ENCODE peak calls at places on chromosomes 12 and 14, in ten cellular contexts. N is lower leg skin, B is GM04504, Q is Peyer's patch, R is endothelial cell of umbilical vein, J is NCI-H1436, F is fibroblast of pulmonary artery, T is H54, Y is posterior vena cava, X is aorta. O is an unnamed sample.
A peak's percentile ranks its signal among the peaks of the same experiment; 100 is the strongest.

GRCh38 chr12:96434107-96434506 is 33.9 kb upstream of the CDK17 start:
- DNase-seq in F (peak; percentile 63), B (no peak), R (peak; percentile 47), J (no peak), T (no peak), X (no peak), N (no peak), Q (no peak), Y (no peak), O (no peak)

GRCh38 chr12:65632131-65632855 is 192.0 kb upstream of the HMGA2 start:
- DNase-seq in Y (no peak), Q (no peak), T (no peak), F (peak; percentile 47), X (no peak), N (no peak), J (no peak), R (no peak), B (no peak), O (no peak)

GRCh38 chr12:3242199-3242863 is 165.2 kb downstream of the TSPAN9 start:
- DNase-seq in T (peak; percentile 31), Y (no peak), F (no peak), X (no peak), B (no peak), R (no peak), N (no peak), Q (no peak), J (no peak), O (no peak)

GRCh38 chr14:55689971-55690871 is 110.2 kb downstream of the KTN1 start:
- DNase-seq in N (no peak), Q (no peak), R (peak; percentile 73), B (no peak), T (no peak), J (no peak), Y (no peak), F (no peak), X (no peak), O (no peak)

GRCh38 chr14:49961270-49962222 is 68.7 kb downstream of the ARF6 start:
- DNase-seq in F (no peak), Q (no peak), N (no peak), T (no peak), B (no peak), Y (no peak), J (no peak), X (no peak), R (no peak), O (no peak)

GRCh38 chr12:80186727-80187217 is 87.4 kb downstream of the OTOGL start:
- DNase-seq in Y (no peak), T (peak; percentile 21), F (peak; percentile 97), Q (no peak), J (peak; percentile 57), R (peak; percentile 97), N (peak; percentile 62), X (no peak), B (peak; percentile 84), O (no peak)

GRCh38 chr12:16352481-16352880 is 5.0 kb downstream of the MGST1 start:
- DNase-seq in T (no peak), R (no peak), B (no peak), Q (no peak), F (peak; percentile 81), J (no peak), X (no peak), Y (no peak), N (no peak), O (no peak)

GRCh38 chr12:26651566-26652188 is 181.3 kb downstream of the ITPR2 start:
- DNase-seq in J (peak; percentile 23), T (peak; percentile 35), Q (no peak), X (no peak), R (peak; percentile 75), F (peak; percentile 84), N (no peak), Y (no peak), B (no peak), O (no peak)

GRCh38 chr14:29928342-29928640 is 644 bp upstream of the PRKD1 start:
- DNase-seq in X (peak; percentile 57), Q (no peak), J (no peak), N (no peak), T (no peak), Y (no peak), F (no peak), R (no peak), B (no peak), O (no peak)

GRCh38 chr14:21399311-21399870 is 15.6 kb upstream of the SUPT16H start:
- DNase-seq in F (no peak), T (no peak), B (no peak), J (no peak), Q (no peak), N (no peak), Y (no peak), X (no peak), R (no peak), O (no peak)

GRCh38 chr14:68249534-68250517 is 430.2 kb downstream of the RAD51B start:
- DNase-seq in Y (no peak), F (peak; percentile 69), J (no peak), R (peak; percentile 70), B (no peak), X (no peak), Q (no peak), T (no peak), N (no peak), O (no peak)

GRCh38 chr14:71551291-71551955 is 380.8 kb upstream of the RGS6 start:
- DNase-seq in J (no peak), Y (no peak), F (peak; percentile 45), X (no peak), Q (no peak), T (no peak), N (no peak), R (no peak), B (peak; percentile 78), O (no peak)

GRCh38 chr14:49908433-49908782 is 15.5 kb downstream of the ARF6 start:
- DNase-seq in B (no peak), R (no peak), X (no peak), Y (no peak), F (no peak), Q (no peak), N (no peak), T (no peak), J (no peak), O (no peak)

GRCh38 chr14:91348861-91349465 is 68.7 kb downstream of the CCDC88C start:
- DNase-seq in Y (no peak), N (no peak), Q (no peak), R (no peak), J (no peak), F (no peak), B (no peak), T (no peak), X (no peak), O (no peak)

GRCh38 chr12:53726946-53727309 is 324 bp downstream of the CALCOCO1 start:
- DNase-seq in X (no peak), Q (no peak), N (no peak), R (no peak), B (peak; percentile 6), Y (peak; percentile 61), T (no peak), J (no peak), F (peak; percentile 44), O (no peak)

GRCh38 chr12:124497658-124498057 is 69.8 kb downstream of the NCOR2 start:
- DNase-seq in T (no peak), J (no peak), N (peak; percentile 71), R (no peak), Y (peak; percentile 95), X (peak; percentile 88), B (peak; percentile 78), Q (no peak), F (peak; percentile 87), O (no peak)

GRCh38 chr12:93106910-93107309 is 177.8 kb upstream of the EEA1 start:
- DNase-seq in X (no peak), J (no peak), R (no peak), Q (no peak), F (no peak), T (no peak), Y (no peak), N (no peak), B (no peak), O (no peak)

GRCh38 chr14:64878775-64879634 is 702 bp downstream of the SPTB start:
- DNase-seq in N (no peak), B (no peak), F (no peak), T (no peak), X (peak; percentile 72), R (no peak), Q (no peak), J (no peak), Y (no peak), O (no peak)

GRCh38 chr12:24898606-24899005 is 50.3 kb downstream of the BCAT1 start:
- DNase-seq in J (no peak), Q (no peak), T (no peak), N (no peak), F (peak; percentile 48), X (no peak), B (no peak), Y (no peak), R (no peak), O (no peak)

GRCh38 chr12:47277972-47278448 is 198.3 kb upstream of the AMIGO2 start:
- DNase-seq in N (no peak), Y (no peak), J (no peak), F (peak; percentile 96), T (peak; percentile 72), X (no peak), B (peak; percentile 70), R (peak; percentile 35), Q (no peak), O (no peak)

GRCh38 chr14:60637138-60637489 is 12.2 kb downstream of the SIX1 start:
- DNase-seq in Y (no peak), Q (no peak), J (no peak), B (no peak), T (no peak), N (no peak), X (no peak), R (no peak), F (no peak), O (no peak)

GRCh38 chr12:130650131-130650530 is 66.0 kb downstream of the RIMBP2 start:
- DNase-seq in Y (peak; percentile 58), R (no peak), X (no peak), T (no peak), N (no peak), F (no peak), Q (no peak), B (no peak), J (peak; percentile 23), O (no peak)

GRCh38 chr14:81946808-81947798 is 413.4 kb upstream of the SEL1L start:
- DNase-seq in X (no peak), Q (no peak), N (no peak), J (no peak), Y (no peak), R (no peak), B (no peak), T (no peak), F (peak; percentile 52), O (no peak)

GRCh38 chr14:75249251-75249957 is 29.2 kb upstream of the FOS start:
- DNase-seq in N (no peak), R (no peak), X (no peak), Q (no peak), B (no peak), J (peak; percentile 72), Y (no peak), T (no peak), F (no peak), O (peak; percentile 41)

GRCh38 chr12:49673446-49674317 is 33.5 kb downstream of the FMNL3 start:
- DNase-seq in X (peak; percentile 95), N (peak; percentile 80), Y (peak; percentile 97), F (peak; percentile 98), T (peak; percentile 67), J (peak; percentile 2), Q (peak; percentile 81), B (peak; percentile 79), R (peak; percentile 98), O (peak; percentile 89)

GRCh38 chr14:56216631-56217379 is 98.6 kb downstream of the PELI2 start:
- DNase-seq in X (no peak), B (no peak), Y (no peak), Q (no peak), N (peak; percentile 58), T (no peak), F (peak; percentile 54), J (peak; percentile 52), R (peak; percentile 50), O (peak; percentile 61)

GRCh38 chr12:42887657-42888056 is 298.1 kb upstream of the PRICKLE1 start:
- DNase-seq in X (no peak), Q (no peak), B (no peak), J (no peak), R (no peak), Y (no peak), T (no peak), F (no peak), N (no peak), O (no peak)

GRCh38 chr14:100131181-100131580 is 28.3 kb downstream of the DEGS2 start:
- DNase-seq in B (no peak), F (no peak), X (no peak), Q (no peak), T (no peak), R (no peak), J (no peak), N (no peak), Y (no peak), O (no peak)

O was measured in lower lobe of right lung.